ENCODE peak calls at places on chromosomes 11 and 22, in eight cellular contexts. One of them, this sample, is unnamed.

GRCh38 chr22:19844423-19845368 is 10.0 kb downstream of the GNB1L start:
- DNase-seq in fibroblast of lung: peak
- DNase-seq in keratinocyte: no peak
- DNase-seq in brain microvascular endothelial cell: peak
- DNase-seq in H9: no peak
- DNase-seq in psoas muscle: peak
- DNase-seq in dorsolateral prefrontal cortex: peak
- DNase-seq in transverse colon: no peak
- DNase-seq in this sample: peak

GRCh38 chr11:47572715-47573255 is 6.0 kb downstream of the KBTBD4 start:
- DNase-seq in psoas muscle: no peak
- DNase-seq in dorsolateral prefrontal cortex: peak
- DNase-seq in H9: no peak
- DNase-seq in keratinocyte: no peak
- DNase-seq in brain microvascular endothelial cell: no peak
- DNase-seq in transverse colon: no peak
- DNase-seq in fibroblast of lung: no peak
- DNase-seq in this sample: no peak

GRCh38 chr11:102400603-102401002 is 52.0 kb downstream of the TMEM123 start:
- DNase-seq in fibroblast of lung: no peak
- DNase-seq in transverse colon: no peak
- DNase-seq in psoas muscle: no peak
- DNase-seq in dorsolateral prefrontal cortex: no peak
- DNase-seq in brain microvascular endothelial cell: no peak
- DNase-seq in keratinocyte: no peak
- DNase-seq in H9: no peak
- DNase-seq in this sample: no peak

GRCh38 chr11:10436733-10437132 is 18.3 kb upstream of the AMPD3 start:
- DNase-seq in psoas muscle: no peak
- DNase-seq in brain microvascular endothelial cell: no peak
- DNase-seq in keratinocyte: no peak
- DNase-seq in transverse colon: no peak
- DNase-seq in fibroblast of lung: no peak
- DNase-seq in H9: no peak
- DNase-seq in dorsolateral prefrontal cortex: no peak
- DNase-seq in this sample: no peak

GRCh38 chr22:33331017-33331416 is 272.8 kb upstream of the SYN3 start:
- DNase-seq in H9: no peak
- DNase-seq in transverse colon: no peak
- DNase-seq in psoas muscle: no peak
- DNase-seq in brain microvascular endothelial cell: no peak
- DNase-seq in fibroblast of lung: no peak
- DNase-seq in dorsolateral prefrontal cortex: no peak
- DNase-seq in keratinocyte: no peak
- DNase-seq in this sample: no peak

GRCh38 chr11:118258410-118258809 is 5.7 kb downstream of the MPZL2 start:
- DNase-seq in keratinocyte: no peak
- DNase-seq in H9: no peak
- DNase-seq in psoas muscle: no peak
- DNase-seq in fibroblast of lung: no peak
- DNase-seq in brain microvascular endothelial cell: no peak
- DNase-seq in transverse colon: no peak
- DNase-seq in dorsolateral prefrontal cortex: no peak
- DNase-seq in this sample: no peak

GRCh38 chr11:71999360-71999759 is 651 bp downstream of the IL18BP start:
- DNase-seq in H9: no peak
- DNase-seq in dorsolateral prefrontal cortex: no peak
- DNase-seq in transverse colon: no peak
- DNase-seq in keratinocyte: no peak
- DNase-seq in fibroblast of lung: peak
- DNase-seq in brain microvascular endothelial cell: no peak
- DNase-seq in psoas muscle: no peak
- DNase-seq in this sample: no peak

GRCh38 chr11:69972351-69972802 is 105.7 kb upstream of the ANO1 start:
- DNase-seq in keratinocyte: no peak
- DNase-seq in H9: no peak
- DNase-seq in psoas muscle: no peak
- DNase-seq in transverse colon: peak
- DNase-seq in fibroblast of lung: no peak
- DNase-seq in brain microvascular endothelial cell: no peak
- DNase-seq in dorsolateral prefrontal cortex: no peak
- DNase-seq in this sample: no peak

GRCh38 chr11:73507086-73507485 is 90.8 kb downstream of the FAM168A start:
- DNase-seq in fibroblast of lung: peak
- DNase-seq in keratinocyte: no peak
- DNase-seq in H9: no peak
- DNase-seq in dorsolateral prefrontal cortex: no peak
- DNase-seq in transverse colon: no peak
- DNase-seq in brain microvascular endothelial cell: no peak
- DNase-seq in psoas muscle: no peak
- DNase-seq in this sample: no peak

GRCh38 chr11:126282742-126283591 is at the start of gene TIRAP:
- DNase-seq in transverse colon: peak
- DNase-seq in brain microvascular endothelial cell: peak
- DNase-seq in keratinocyte: no peak
- DNase-seq in psoas muscle: peak
- DNase-seq in fibroblast of lung: peak
- DNase-seq in H9: peak
- DNase-seq in dorsolateral prefrontal cortex: peak
- DNase-seq in this sample: peak

GRCh38 chr11:1127664-1128162 is 30.0 kb upstream of the MUC5AC start:
- DNase-seq in keratinocyte: no peak
- DNase-seq in transverse colon: no peak
- DNase-seq in dorsolateral prefrontal cortex: no peak
- DNase-seq in fibroblast of lung: no peak
- DNase-seq in psoas muscle: no peak
- DNase-seq in brain microvascular endothelial cell: no peak
- DNase-seq in H9: no peak
- DNase-seq in this sample: no peak

GRCh38 chr11:67302571-67303131 is 679 bp upstream of the SSH3 start:
- DNase-seq in brain microvascular endothelial cell: peak
- DNase-seq in transverse colon: peak
- DNase-seq in H9: peak
- DNase-seq in dorsolateral prefrontal cortex: peak
- DNase-seq in psoas muscle: no peak
- DNase-seq in keratinocyte: no peak
- DNase-seq in fibroblast of lung: no peak
- DNase-seq in this sample: no peak

GRCh38 chr11:8604078-8604723 is 10.2 kb upstream of the STK33 start:
- DNase-seq in H9: peak
- DNase-seq in brain microvascular endothelial cell: peak
- DNase-seq in transverse colon: peak
- DNase-seq in dorsolateral prefrontal cortex: no peak
- DNase-seq in fibroblast of lung: peak
- DNase-seq in keratinocyte: peak
- DNase-seq in psoas muscle: peak
- DNase-seq in this sample: peak

GRCh38 chr11:120214581-120214980 is 3.7 kb downstream of the OAF start:
- DNase-seq in transverse colon: no peak
- DNase-seq in H9: no peak
- DNase-seq in keratinocyte: no peak
- DNase-seq in brain microvascular endothelial cell: no peak
- DNase-seq in fibroblast of lung: no peak
- DNase-seq in dorsolateral prefrontal cortex: no peak
- DNase-seq in psoas muscle: no peak
- DNase-seq in this sample: no peak

GRCh38 chr22:43481528-43482309 is 69.9 kb downstream of the MPPED1 start:
- DNase-seq in transverse colon: no peak
- DNase-seq in keratinocyte: no peak
- DNase-seq in fibroblast of lung: no peak
- DNase-seq in dorsolateral prefrontal cortex: no peak
- DNase-seq in brain microvascular endothelial cell: no peak
- DNase-seq in psoas muscle: no peak
- DNase-seq in H9: no peak
- DNase-seq in this sample: no peak

GRCh38 chr11:10076458-10077141 is 217.4 kb downstream of the SBF2 start:
- DNase-seq in keratinocyte: peak
- DNase-seq in brain microvascular endothelial cell: peak
- DNase-seq in fibroblast of lung: peak
- DNase-seq in dorsolateral prefrontal cortex: no peak
- DNase-seq in H9: peak
- DNase-seq in psoas muscle: peak
- DNase-seq in transverse colon: peak
- DNase-seq in this sample: no peak

GRCh38 chr11:119832536-119832935 is 103.5 kb upstream of the NECTIN1 start:
- DNase-seq in fibroblast of lung: peak
- DNase-seq in transverse colon: peak
- DNase-seq in dorsolateral prefrontal cortex: no peak
- DNase-seq in keratinocyte: no peak
- DNase-seq in brain microvascular endothelial cell: peak
- DNase-seq in H9: peak
- DNase-seq in psoas muscle: no peak
- DNase-seq in this sample: no peak

GRCh38 chr11:119375629-119376196 is 5.8 kb downstream of the USP2 start:
- DNase-seq in transverse colon: peak
- DNase-seq in brain microvascular endothelial cell: peak
- DNase-seq in dorsolateral prefrontal cortex: peak
- DNase-seq in psoas muscle: peak
- DNase-seq in H9: peak
- DNase-seq in fibroblast of lung: peak
- DNase-seq in keratinocyte: no peak
- DNase-seq in this sample: no peak

GRCh38 chr11:130473795-130474377 is 25.4 kb downstream of the ADAMTS15 start:
- DNase-seq in fibroblast of lung: no peak
- DNase-seq in H9: no peak
- DNase-seq in keratinocyte: no peak
- DNase-seq in brain microvascular endothelial cell: no peak
- DNase-seq in transverse colon: no peak
- DNase-seq in dorsolateral prefrontal cortex: no peak
- DNase-seq in psoas muscle: no peak
- DNase-seq in this sample: no peak

GRCh38 chr11:58629857-58630256 is 7.4 kb downstream of the CNTF start:
- DNase-seq in dorsolateral prefrontal cortex: no peak
- DNase-seq in transverse colon: peak
- DNase-seq in fibroblast of lung: peak
- DNase-seq in H9: peak
- DNase-seq in psoas muscle: no peak
- DNase-seq in keratinocyte: no peak
- DNase-seq in brain microvascular endothelial cell: peak
- DNase-seq in this sample: peak

GRCh38 chr11:59556115-59556882 is 45.0 kb downstream of the OR4D9 start:
- DNase-seq in psoas muscle: peak
- DNase-seq in fibroblast of lung: peak
- DNase-seq in H9: peak
- DNase-seq in dorsolateral prefrontal cortex: peak
- DNase-seq in brain microvascular endothelial cell: peak
- DNase-seq in transverse colon: no peak
- DNase-seq in keratinocyte: no peak
- DNase-seq in this sample: no peak

GRCh38 chr11:85889676-85890579 is 34.7 kb downstream of the CCDC83 start:
- DNase-seq in psoas muscle: no peak
- DNase-seq in dorsolateral prefrontal cortex: no peak
- DNase-seq in keratinocyte: peak
- DNase-seq in H9: no peak
- DNase-seq in fibroblast of lung: peak
- DNase-seq in transverse colon: no peak
- DNase-seq in brain microvascular endothelial cell: peak
- DNase-seq in this sample: no peak

GRCh38 chr22:28951969-28952521 is 68.7 kb downstream of the ZNRF3 start:
- DNase-seq in brain microvascular endothelial cell: peak
- DNase-seq in H9: no peak
- DNase-seq in fibroblast of lung: peak
- DNase-seq in transverse colon: peak
- DNase-seq in psoas muscle: no peak
- DNase-seq in dorsolateral prefrontal cortex: no peak
- DNase-seq in keratinocyte: no peak
- DNase-seq in this sample: no peak
- TF ChIP-seq CTCF in brain microvascular endothelial cell: peak
- TF ChIP-seq CTCF in H9: peak
- TF ChIP-seq CTCF in fibroblast of lung: no peak
- TF ChIP-seq CTCF in transverse colon: peak
- TF ChIP-seq CTCF in psoas muscle: peak
- TF ChIP-seq CTCF in dorsolateral prefrontal cortex: no peak
- TF ChIP-seq CTCF in keratinocyte: peak
- TF ChIP-seq CTCF in this sample: peak

DNA sequence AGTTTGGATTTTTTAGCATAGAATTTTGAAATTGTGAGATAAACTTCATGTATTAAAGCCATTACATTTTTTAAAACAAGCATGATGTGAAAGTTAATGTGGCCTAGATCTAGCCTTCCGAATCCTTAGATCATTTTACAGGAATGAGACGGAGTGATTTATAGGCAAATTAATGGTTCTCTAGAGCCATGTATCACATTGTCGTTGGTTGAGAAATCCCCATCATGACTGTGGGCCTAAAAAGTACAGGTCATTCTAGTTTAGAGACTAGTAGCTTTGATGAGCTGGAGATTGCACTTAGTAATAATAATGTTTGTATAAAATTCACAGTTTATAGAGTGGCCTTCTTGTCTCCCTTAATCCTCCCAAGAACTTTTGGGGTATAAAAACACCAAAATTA is 7.1 kb downstream of the EWSR1 start:
- DNase-seq in psoas muscle: no peak
- DNase-seq in H9: no peak
- DNase-seq in transverse colon: no peak
- DNase-seq in brain microvascular endothelial cell: no peak
- DNase-seq in fibroblast of lung: no peak
- DNase-seq in dorsolateral prefrontal cortex: no peak
- DNase-seq in keratinocyte: no peak
- DNase-seq in this sample: no peak
- H3K27ac ChIP-seq in psoas muscle: peak
- H3K27ac ChIP-seq in H9: no peak
- H3K27ac ChIP-seq in transverse colon: peak
- H3K27ac ChIP-seq in brain microvascular endothelial cell: no peak
- H3K27ac ChIP-seq in fibroblast of lung: no peak
- H3K27ac ChIP-seq in dorsolateral prefrontal cortex: no peak
- H3K27ac ChIP-seq in keratinocyte: no peak
- H3K27ac ChIP-seq in this sample: no peak

GRCh38 chr11:31830406-31830805 is 19.3 kb upstream of the PAX6 start:
- DNase-seq in keratinocyte: no peak
- DNase-seq in psoas muscle: no peak
- DNase-seq in H9: no peak
- DNase-seq in fibroblast of lung: no peak
- DNase-seq in brain microvascular endothelial cell: no peak
- DNase-seq in dorsolateral prefrontal cortex: no peak
- DNase-seq in transverse colon: no peak
- DNase-seq in this sample: no peak

DNA sequence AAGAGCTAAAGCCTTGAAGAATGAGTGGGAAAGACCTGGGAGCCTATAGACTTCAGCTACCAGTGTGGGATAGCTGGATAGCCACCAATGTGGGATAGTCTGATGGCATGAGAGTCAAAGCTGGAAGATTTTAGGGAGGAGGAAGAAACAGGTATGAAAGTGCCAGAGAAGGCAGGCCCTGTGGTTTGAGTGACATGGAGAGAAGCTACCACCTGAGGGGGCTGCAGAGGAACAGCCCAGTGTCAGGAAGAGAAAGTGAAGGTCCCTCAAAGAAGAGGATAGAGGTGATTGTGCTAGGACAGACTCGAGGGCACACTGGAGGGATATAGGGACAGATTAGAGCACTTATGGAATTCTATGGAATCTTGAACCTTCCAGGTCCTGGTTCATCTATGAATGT is 23.1 kb upstream of the PAX6 start:
- DNase-seq in transverse colon: no peak
- DNase-seq in keratinocyte: no peak
- DNase-seq in brain microvascular endothelial cell: no peak
- DNase-seq in H9: peak
- DNase-seq in fibroblast of lung: no peak
- DNase-seq in dorsolateral prefrontal cortex: no peak
- DNase-seq in psoas muscle: no peak
- DNase-seq in this sample: no peak
- TF ChIP-seq CTCF in transverse colon: no peak
- TF ChIP-seq CTCF in keratinocyte: no peak
- TF ChIP-seq CTCF in brain microvascular endothelial cell: peak
- TF ChIP-seq CTCF in H9: peak
- TF ChIP-seq CTCF in fibroblast of lung: no peak
- TF ChIP-seq CTCF in dorsolateral prefrontal cortex: no peak
- TF ChIP-seq CTCF in psoas muscle: no peak
- TF ChIP-seq CTCF in this sample: no peak

GRCh38 chr22:35837328-35837727 is 119.7 kb downstream of the APOL5 start:
- DNase-seq in keratinocyte: no peak
- DNase-seq in dorsolateral prefrontal cortex: no peak
- DNase-seq in transverse colon: no peak
- DNase-seq in fibroblast of lung: no peak
- DNase-seq in H9: no peak
- DNase-seq in psoas muscle: no peak
- DNase-seq in brain microvascular endothelial cell: no peak
- DNase-seq in this sample: no peak
- H3K27ac ChIP-seq in keratinocyte: peak
- H3K27ac ChIP-seq in dorsolateral prefrontal cortex: no peak
- H3K27ac ChIP-seq in transverse colon: peak
- H3K27ac ChIP-seq in fibroblast of lung: no peak
- H3K27ac ChIP-seq in H9: no peak
- H3K27ac ChIP-seq in psoas muscle: peak
- H3K27ac ChIP-seq in brain microvascular endothelial cell: no peak
- H3K27ac ChIP-seq in this sample: no peak